ENCODE peak calls at places on chromosomes 5 and 9, in seven cellular contexts. One of them, this sample, is unnamed.

GRCh38 chr5:157801-158200 is 33.5 kb upstream of the LRRC14B start:
- DNase-seq in EL: no peak
- DNase-seq in NCI-H146: no peak
- DNase-seq in non-pigmented ciliary epithelial cell: no peak
- DNase-seq in neural crest cell: no peak
- DNase-seq in anterior cingulate cortex: no peak
- DNase-seq in AG08395: no peak
- DNase-seq in this sample: no peak

GRCh38 chr9:112905084-112905483 is 14.4 kb upstream of the SLC46A2 start:
- DNase-seq in EL: no peak
- DNase-seq in AG08395: no peak
- DNase-seq in non-pigmented ciliary epithelial cell: no peak
- DNase-seq in anterior cingulate cortex: no peak
- DNase-seq in neural crest cell: no peak
- DNase-seq in NCI-H146: no peak
- DNase-seq in this sample: no peak

GRCh38 chr5:135033026-135033861 is 784 bp downstream of the PITX1 start:
- DNase-seq in neural crest cell: no peak
- DNase-seq in EL: peak
- DNase-seq in non-pigmented ciliary epithelial cell: no peak
- DNase-seq in AG08395: peak
- DNase-seq in anterior cingulate cortex: no peak
- DNase-seq in NCI-H146: peak
- DNase-seq in this sample: no peak

GRCh38 chr9:37790096-37790495 is 5.2 kb upstream of the EXOSC3 start:
- DNase-seq in anterior cingulate cortex: no peak
- DNase-seq in AG08395: no peak
- DNase-seq in neural crest cell: no peak
- DNase-seq in EL: no peak
- DNase-seq in NCI-H146: no peak
- DNase-seq in non-pigmented ciliary epithelial cell: no peak
- DNase-seq in this sample: no peak

GRCh38 chr9:122991370-122991830 is 42.1 kb upstream of the GPR21 start:
- DNase-seq in neural crest cell: no peak
- DNase-seq in NCI-H146: peak
- DNase-seq in AG08395: peak
- DNase-seq in non-pigmented ciliary epithelial cell: peak
- DNase-seq in anterior cingulate cortex: no peak
- DNase-seq in EL: peak
- DNase-seq in this sample: peak

GRCh38 chr5:61837788-61838187 is 468.2 kb upstream of the KIF2A start:
- DNase-seq in NCI-H146: no peak
- DNase-seq in EL: no peak
- DNase-seq in neural crest cell: no peak
- DNase-seq in non-pigmented ciliary epithelial cell: no peak
- DNase-seq in AG08395: no peak
- DNase-seq in anterior cingulate cortex: no peak
- DNase-seq in this sample: no peak

GRCh38 chr5:58259685-58260152 is 200.2 kb downstream of the PLK2 start:
- DNase-seq in non-pigmented ciliary epithelial cell: peak
- DNase-seq in EL: peak
- DNase-seq in AG08395: peak
- DNase-seq in neural crest cell: no peak
- DNase-seq in NCI-H146: no peak
- DNase-seq in anterior cingulate cortex: no peak
- DNase-seq in this sample: no peak

GRCh38 chr5:43078956-43079355 is 38.8 kb upstream of the ANXA2R start:
- DNase-seq in neural crest cell: no peak
- DNase-seq in EL: peak
- DNase-seq in anterior cingulate cortex: no peak
- DNase-seq in AG08395: peak
- DNase-seq in NCI-H146: no peak
- DNase-seq in non-pigmented ciliary epithelial cell: peak
- DNase-seq in this sample: no peak

GRCh38 chr9:76932778-76933177 is 26.9 kb upstream of the PRUNE2 start:
- DNase-seq in EL: peak
- DNase-seq in AG08395: peak
- DNase-seq in anterior cingulate cortex: no peak
- DNase-seq in neural crest cell: no peak
- DNase-seq in non-pigmented ciliary epithelial cell: no peak
- DNase-seq in NCI-H146: no peak
- DNase-seq in this sample: no peak

GRCh38 chr9:122397749-122398148 is 26.9 kb downstream of the PTGS1 start:
- DNase-seq in neural crest cell: no peak
- DNase-seq in EL: no peak
- DNase-seq in NCI-H146: no peak
- DNase-seq in anterior cingulate cortex: no peak
- DNase-seq in AG08395: no peak
- DNase-seq in non-pigmented ciliary epithelial cell: no peak
- DNase-seq in this sample: no peak

GRCh38 chr5:29614202-29614601 is 1579.3 kb upstream of the CDH6 start:
- DNase-seq in anterior cingulate cortex: no peak
- DNase-seq in AG08395: no peak
- DNase-seq in neural crest cell: no peak
- DNase-seq in NCI-H146: no peak
- DNase-seq in non-pigmented ciliary epithelial cell: no peak
- DNase-seq in EL: no peak
- DNase-seq in this sample: no peak

GRCh38 chr5:11126844-11127243 is 365.8 kb upstream of the DAP start:
- DNase-seq in neural crest cell: no peak
- DNase-seq in AG08395: no peak
- DNase-seq in NCI-H146: no peak
- DNase-seq in anterior cingulate cortex: no peak
- DNase-seq in EL: no peak
- DNase-seq in non-pigmented ciliary epithelial cell: no peak
- DNase-seq in this sample: no peak

GRCh38 chr9:76109953-76110352 is 219.5 kb downstream of the PCSK5 start:
- DNase-seq in neural crest cell: no peak
- DNase-seq in EL: no peak
- DNase-seq in anterior cingulate cortex: no peak
- DNase-seq in NCI-H146: no peak
- DNase-seq in AG08395: no peak
- DNase-seq in non-pigmented ciliary epithelial cell: no peak
- DNase-seq in this sample: peak

GRCh38 chr9:1050125-1050895 is at the start of gene DMRT2:
- DNase-seq in AG08395: peak
- DNase-seq in non-pigmented ciliary epithelial cell: peak
- DNase-seq in anterior cingulate cortex: peak
- DNase-seq in neural crest cell: peak
- DNase-seq in EL: peak
- DNase-seq in NCI-H146: no peak
- DNase-seq in this sample: peak

GRCh38 chr9:34562136-34562745 is 27.3 kb downstream of the CNTFR start:
- DNase-seq in non-pigmented ciliary epithelial cell: no peak
- DNase-seq in AG08395: no peak
- DNase-seq in neural crest cell: no peak
- DNase-seq in EL: no peak
- DNase-seq in anterior cingulate cortex: no peak
- DNase-seq in NCI-H146: no peak
- DNase-seq in this sample: no peak

GRCh38 chr5:1860949-1861348 is 21.8 kb downstream of the IRX4 start:
- DNase-seq in EL: no peak
- DNase-seq in anterior cingulate cortex: peak
- DNase-seq in NCI-H146: no peak
- DNase-seq in AG08395: no peak
- DNase-seq in non-pigmented ciliary epithelial cell: no peak
- DNase-seq in neural crest cell: no peak
- DNase-seq in this sample: no peak

GRCh38 chr5:38060354-38060753 is 198.0 kb upstream of the EGFLAM start:
- DNase-seq in neural crest cell: no peak
- DNase-seq in AG08395: no peak
- DNase-seq in non-pigmented ciliary epithelial cell: peak
- DNase-seq in anterior cingulate cortex: no peak
- DNase-seq in NCI-H146: no peak
- DNase-seq in EL: peak
- DNase-seq in this sample: no peak

This sample was measured in lung.